ENCODE peak calls at places on chromosomes 7 and 10, in six cellular contexts. Z is Peyer's patch; H is heart left ventricle; M is tibial artery; I is SJSA1; V is CD4-positive, CD25-positive, alpha-beta regulatory T cell. W is an unnamed sample. For H3K27me3, the result is how much of the 10 kb centered on the place peaks cover.

GRCh38 chr7:54904130-54904529 is 114.7 kb upstream of the EGFR start:
- DNase-seq in Z (no peak), H (no peak), M (no peak), I (no peak), V (no peak), W (no peak)

GRCh38 chr10:93445978-93446720 is 36.0 kb downstream of the MYOF start:
- DNase-seq in Z (no peak), H (no peak), M (no peak), I (no peak), V (no peak), W (no peak)

GRCh38 chr10:69201045-69201444 is 19.1 kb upstream of the HKDC1 start:
- DNase-seq in Z (no peak), H (no peak), M (no peak), I (no peak), V (no peak), W (no peak)

GRCh38 chr7:40579401-40579800 is 444.6 kb downstream of the SUGCT start:
- DNase-seq in Z (no peak), H (no peak), M (no peak), I (peak), V (no peak), W (no peak)

GRCh38 chr10:91909178-91909677 is at the start of gene FGFBP3:
- DNase-seq in Z (no peak), H (peak), M (no peak), I (no peak), V (no peak), W (peak)

GRCh38 chr7:64876792-64877713 is 26.0 kb upstream of the ZNF273 start:
- DNase-seq in Z (no peak), H (peak), M (peak), I (peak), V (peak), W (no peak)

GRCh38 chr10:119803264-119803663 is 69.4 kb downstream of the MCMBP start:
- DNase-seq in Z (no peak), H (no peak), M (no peak), I (no peak), V (no peak), W (no peak)

GRCh38 chr10:3068968-3069737 is 1.8 kb downstream of the PFKP start:
- DNase-seq in Z (no peak), H (peak), M (no peak), I (no peak), V (peak), W (no peak)

GRCh38 chr10:33143160-33143728 is 185.2 kb upstream of the ITGB1 start:
- DNase-seq in Z (no peak), H (no peak), M (no peak), I (peak), V (peak), W (no peak)

GRCh38 chr7:2820508-2820934 is 23.6 kb downstream of the GNA12 start:
- DNase-seq in Z (peak), H (peak), M (peak), I (peak), V (no peak), W (no peak)

GRCh38 chr7:66296555-66296954 is 91.4 kb downstream of the TPST1 start:
- DNase-seq in Z (no peak), H (no peak), M (no peak), I (no peak), V (no peak), W (no peak)

GRCh38 chr10:11150255-11150731 is 132.6 kb downstream of the CELF2 start:
- DNase-seq in Z (no peak), H (no peak), M (no peak), I (no peak), V (no peak), W (no peak)

GRCh38 chr7:120981888-120982615 is 6.5 kb upstream of the CPED1 start:
- DNase-seq in Z (no peak), H (no peak), M (no peak), I (no peak), V (no peak), W (no peak)

GRCh38 chr7:108581655-108582491 is 12.2 kb downstream of the DNAJB9 start:
- DNase-seq in Z (no peak), H (no peak), M (no peak), I (no peak), V (no peak), W (no peak)

GRCh38 chr7:82677064-82677463 is 233.5 kb upstream of the CACNA2D1 start:
- DNase-seq in Z (no peak), H (no peak), M (no peak), I (no peak), V (no peak), W (no peak)

GRCh38 chr7:134307320-134307719 is 9.4 kb downstream of the SLC35B4 start:
- DNase-seq in Z (no peak), H (no peak), M (no peak), I (no peak), V (no peak), W (no peak)

GRCh38 chr7:156628562-156628961 is 12.0 kb upstream of the RNF32 start:
- DNase-seq in Z (no peak), H (no peak), M (no peak), I (no peak), V (no peak), W (no peak)

DNA sequence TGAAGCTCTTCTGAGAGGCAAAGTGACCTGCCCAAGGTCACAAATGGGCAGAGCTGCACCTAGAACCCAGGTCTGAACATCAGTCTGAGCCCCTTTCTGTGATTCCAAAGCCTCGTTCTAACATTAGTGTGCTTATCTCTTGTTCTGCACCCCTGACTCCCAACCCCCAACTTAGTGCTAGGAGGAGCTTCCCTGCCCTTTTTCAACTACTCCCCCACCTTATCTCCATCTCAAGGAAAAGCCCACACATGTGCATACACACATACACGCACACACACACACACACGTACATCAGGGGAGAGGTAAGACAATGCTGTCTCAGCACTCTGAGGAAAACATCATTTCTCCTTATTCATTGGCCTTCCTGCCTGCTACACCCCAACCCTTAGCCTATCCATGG is 8.3 kb downstream of the PRRT4 start:
- DNase-seq in Z (no peak), H (no peak), M (no peak), I (no peak), V (no peak), W (no peak)
- H3K27me3 ChIP-seq in Z (under half), H (under half), M (half or more), I (half or more), V (under half), W (under half)

GRCh38 chr10:100650693-100651092 is 94.7 kb upstream of the PAX2 start:
- DNase-seq in Z (no peak), H (no peak), M (no peak), I (no peak), V (no peak), W (no peak)
- H3K27me3 ChIP-seq in Z (under half), H (half or more), M (half or more), I (half or more), V (under half), W (under half)

DNA sequence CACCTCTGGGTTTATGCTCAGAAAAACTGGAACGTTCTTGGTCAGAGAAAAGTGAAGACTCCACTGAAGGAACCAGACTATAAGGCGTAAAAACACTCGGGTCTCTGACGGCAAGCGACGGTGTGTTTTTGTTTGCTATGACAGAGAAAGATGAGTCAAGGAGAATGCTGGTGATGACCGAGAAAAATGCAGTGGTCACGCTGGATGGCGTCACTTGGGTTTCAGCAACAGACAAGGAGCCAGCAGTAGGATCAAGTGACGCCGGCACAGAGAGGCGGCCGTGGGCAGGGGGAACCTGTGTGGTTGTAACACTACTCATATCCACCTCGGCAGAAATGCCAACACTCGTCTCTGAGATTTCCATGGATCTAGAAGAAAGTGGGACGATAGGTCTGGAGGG is 63.4 kb downstream of the KIAA1549 start:
- DNase-seq in Z (no peak), H (no peak), M (no peak), I (no peak), V (no peak), W (no peak)
- H3K27me3 ChIP-seq in Z (under half), H (under half), M (under half), I (under half), V (under half), W (under half)

GRCh38 chr7:27174077-27175004 is at the start of gene HOXA10:
- DNase-seq in Z (no peak), H (no peak), M (peak), I (no peak), V (no peak), W (no peak)

GRCh38 chr7:27175005-27175625 is 995 bp upstream of the HOXA10 start:
- DNase-seq in Z (no peak), H (no peak), M (peak), I (no peak), V (no peak), W (no peak)

GRCh38 chr7:27172388-27172774 is 1.7 kb downstream of the HOXA10 start:
- DNase-seq in Z (no peak), H (no peak), M (peak), I (no peak), V (no peak), W (no peak)

GRCh38 chr7:27172823-27173411 is 1.2 kb downstream of the HOXA10 start:
- DNase-seq in Z (no peak), H (no peak), M (peak), I (peak), V (no peak), W (no peak)

GRCh38 chr7:27173412-27174076 is 576 bp downstream of the HOXA10 start:
- DNase-seq in Z (no peak), H (no peak), M (peak), I (no peak), V (no peak), W (no peak)
- H3K27me3 ChIP-seq in Z (under half), H (half or more), M (under half), I (under half), V (under half), W (half or more)

GRCh38 chr10:48762104-48763042 is 77.7 kb downstream of the WDFY4 start:
- DNase-seq in Z (no peak), H (peak), M (no peak), I (no peak), V (no peak), W (no peak)

GRCh38 chr10:48760983-48761382 is 76.3 kb downstream of the WDFY4 start:
- DNase-seq in Z (no peak), H (no peak), M (no peak), I (no peak), V (no peak), W (no peak)

GRCh38 chr10:48764486-48764885 is 79.8 kb downstream of the WDFY4 start:
- DNase-seq in Z (no peak), H (no peak), M (no peak), I (no peak), V (no peak), W (no peak)

GRCh38 chr10:48763403-48763802 is 78.7 kb downstream of the WDFY4 start:
- DNase-seq in Z (no peak), H (no peak), M (no peak), I (no peak), V (no peak), W (no peak)

GRCh38 chr10:48759113-48759901 is 74.6 kb downstream of the WDFY4 start:
- DNase-seq in Z (no peak), H (no peak), M (no peak), I (no peak), V (no peak), W (no peak)
- H3K27me3 ChIP-seq in Z (under half), H (under half), M (under half), I (under half), V (under half), W (under half)

GRCh38 chr7:30470163-30470770 is 8.3 kb downstream of the NOD1 start:
- DNase-seq in Z (no peak), H (peak), M (no peak), I (peak), V (no peak), W (no peak)

GRCh38 chr7:30472771-30473392 is 5.7 kb downstream of the NOD1 start:
- DNase-seq in Z (no peak), H (no peak), M (no peak), I (no peak), V (no peak), W (no peak)

GRCh38 chr7:30472081-30472770 is 6.4 kb downstream of the NOD1 start:
- DNase-seq in Z (no peak), H (no peak), M (no peak), I (no peak), V (no peak), W (no peak)

GRCh38 chr7:30470783-30471182 is 7.8 kb downstream of the NOD1 start:
- DNase-seq in Z (no peak), H (peak), M (no peak), I (peak), V (no peak), W (no peak)

DNA sequence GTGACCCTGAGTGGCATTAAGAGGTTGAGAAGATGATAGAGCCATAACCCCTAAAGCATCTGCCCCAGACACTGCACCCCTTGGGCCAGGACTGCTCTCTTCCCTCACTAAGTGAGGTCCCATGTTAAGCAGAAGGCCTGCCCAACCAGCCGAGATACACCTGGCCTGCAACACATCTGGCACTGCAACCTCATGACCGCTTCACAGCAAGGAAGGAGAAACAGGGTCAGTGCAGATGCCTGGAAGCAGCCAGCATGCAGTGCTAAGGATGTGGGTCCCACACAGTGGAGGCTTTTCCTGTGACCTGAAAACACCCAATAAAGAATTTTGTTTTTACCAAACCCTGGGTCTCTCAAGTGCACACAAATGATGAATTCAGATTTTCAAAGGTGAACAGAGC is 7.4 kb downstream of the NOD1 start:
- DNase-seq in Z (no peak), H (no peak), M (no peak), I (peak), V (no peak), W (no peak)
- H3K27me3 ChIP-seq in Z (under half), H (under half), M (under half), I (under half), V (under half), W (under half)

GRCh38 chr7:122306320-122307227 is 2.0 kb upstream of the FEZF1 start:
- DNase-seq in Z (no peak), H (no peak), M (no peak), I (no peak), V (no peak), W (no peak)
- H3K27me3 ChIP-seq in Z (half or more), H (half or more), M (half or more), I (half or more), V (under half), W (half or more)